ENCODE peak calls at places on chromosomes 2 and 18, in four cellular contexts. A, E, S and P are unnamed samples.

GRCh38 chr2:215461836-215462532 is 26.1 kb upstream of the FN1 start:
- DNase-seq in A (no peak), S (no peak), E (peak), P (no peak)

GRCh38 chr2:235936493-235936892 is 231.7 kb downstream of the GBX2 start:
- DNase-seq in A (no peak), E (no peak), S (no peak), P (no peak)

GRCh38 chr2:26346454-26347053 is at the start of gene ADGRF3:
- DNase-seq in E (peak), S (peak), A (peak), P (peak)

GRCh38 chr2:202377308-202377736 is 1.2 kb downstream of the BMPR2 start:
- DNase-seq in E (no peak), A (no peak), S (peak), P (no peak)

GRCh38 chr2:71226391-71226964 is 425 bp downstream of the PAIP2B start:
- DNase-seq in S (peak), E (no peak), A (no peak), P (peak)

GRCh38 chr2:32772623-32773221 is 144.9 kb downstream of the TTC27 start:
- DNase-seq in E (peak), S (peak), A (peak), P (peak)

GRCh38 chr2:20806286-20806685 is 16.6 kb downstream of the LDAH start:
- DNase-seq in A (no peak), E (no peak), S (no peak), P (no peak)

GRCh38 chr2:151721161-151721560 is 13.1 kb downstream of the NEB start:
- DNase-seq in A (no peak), E (no peak), S (peak), P (no peak)

GRCh38 chr2:215652432-215652831 is 216.6 kb upstream of the FN1 start:
- DNase-seq in S (no peak), A (no peak), E (peak), P (no peak)

GRCh38 chr2:46858697-46859080 is 56.9 kb downstream of the MCFD2 start:
- DNase-seq in A (no peak), E (peak), S (no peak), P (no peak)

GRCh38 chr2:169619946-169620345 is 35.8 kb downstream of the PPIG start:
- DNase-seq in S (no peak), E (peak), A (no peak), P (no peak)

GRCh38 chr2:166373951-166374350 is 1.8 kb downstream of the SCN9A start:
- DNase-seq in E (no peak), S (peak), A (peak), P (no peak)

GRCh38 chr2:47771211-47771610 is 11.7 kb upstream of the MSH6 start:
- DNase-seq in E (peak), S (peak), A (no peak), P (no peak)

GRCh38 chr2:157194097-157194688 is 63.3 kb upstream of the GALNT5 start:
- DNase-seq in S (no peak), A (peak), E (peak), P (peak)

GRCh38 chr2:59947917-59948534 is 605.4 kb downstream of the BCL11A start:
- DNase-seq in E (no peak), A (no peak), S (no peak), P (no peak)

GRCh38 chr2:216701544-216701943 is 6.2 kb upstream of the IGFBP5 start:
- DNase-seq in E (no peak), S (no peak), A (no peak), P (no peak)

GRCh38 chr2:99470957-99471356 is 18.9 kb downstream of the REV1 start:
- DNase-seq in S (no peak), E (no peak), A (no peak), P (no peak)

GRCh38 chr18:47166235-47166634 is 9.9 kb downstream of the IER3IP1 start:
- DNase-seq in E (no peak), A (no peak), S (no peak), P (no peak)

GRCh38 chr2:69601179-69601612 is 42.3 kb downstream of the AAK1 start:
- DNase-seq in S (peak), A (no peak), E (peak), P (no peak)

GRCh38 chr2:73987109-73987947 is 2.6 kb downstream of the TET3 start:
- DNase-seq in S (no peak), E (no peak), A (no peak), P (peak)

GRCh38 chr2:232772540-232772939 is 3.8 kb downstream of the KCNJ13 start:
- DNase-seq in E (no peak), S (no peak), A (peak), P (no peak)

GRCh38 chr2:19900536-19901200 is 1.1 kb downstream of the TTC32 start:
- DNase-seq in E (peak), A (peak), S (no peak), P (peak)

GRCh38 chr2:101113441-101114267 is 37.5 kb downstream of the TBC1D8 start:
- DNase-seq in S (no peak), E (peak), A (no peak), P (no peak)

GRCh38 chr2:239245872-239246701 is 154.7 kb downstream of the HDAC4 start:
- DNase-seq in E (no peak), S (peak), A (no peak), P (no peak)

GRCh38 chr2:73212098-73212447 is 2.0 kb upstream of the SMYD5 start:
- DNase-seq in S (no peak), E (no peak), A (no peak), P (no peak)

GRCh38 chr2:29329899-29330298 is 214.7 kb downstream of the CLIP4 start:
- DNase-seq in E (no peak), A (no peak), S (no peak), P (no peak)

GRCh38 chr2:29335391-29335790 is 220.2 kb downstream of the CLIP4 start:
- DNase-seq in A (no peak), S (no peak), E (no peak), P (no peak)

GRCh38 chr2:29336334-29336733 is 221.1 kb downstream of the CLIP4 start:
- DNase-seq in S (no peak), A (no peak), E (no peak), P (no peak)

GRCh38 chr2:29334723-29335122 is 219.5 kb downstream of the CLIP4 start:
- DNase-seq in S (no peak), A (no peak), E (no peak), P (no peak)

GRCh38 chr2:29332540-29332939 is 217.3 kb downstream of the CLIP4 start:
- DNase-seq in S (no peak), E (no peak), A (no peak), P (no peak)
- TF ChIP-seq CTCF in S (no peak), E (no peak), A (no peak), P (no peak)

GRCh38 chr18:76875390-76876330 is 53.3 kb downstream of the ZNF236 start:
- DNase-seq in A (peak), E (peak), S (peak), P (peak)

GRCh38 chr18:76873311-76873710 is 51.0 kb downstream of the ZNF236 start:
- DNase-seq in A (no peak), S (no peak), E (no peak), P (no peak)

GRCh38 chr18:76878426-76878825 is 56.1 kb downstream of the ZNF236 start:
- DNase-seq in A (no peak), E (no peak), S (no peak), P (no peak)

GRCh38 chr18:76873713-76874112 is 51.4 kb downstream of the ZNF236 start:
- DNase-seq in S (no peak), E (no peak), A (no peak), P (no peak)

GRCh38 chr18:76874643-76875389 is 52.5 kb downstream of the ZNF236 start:
- DNase-seq in E (no peak), S (no peak), A (no peak), P (no peak)
- TF ChIP-seq CTCF in E (no peak), S (no peak), A (peak), P (peak)

GRCh38 chr2:38602732-38603401 is at the start of gene HNRNPLL:
- DNase-seq in E (peak), S (peak), A (peak), P (peak)
- TF ChIP-seq CTCF in E (no peak), S (no peak), A (peak), P (peak)

DNA sequence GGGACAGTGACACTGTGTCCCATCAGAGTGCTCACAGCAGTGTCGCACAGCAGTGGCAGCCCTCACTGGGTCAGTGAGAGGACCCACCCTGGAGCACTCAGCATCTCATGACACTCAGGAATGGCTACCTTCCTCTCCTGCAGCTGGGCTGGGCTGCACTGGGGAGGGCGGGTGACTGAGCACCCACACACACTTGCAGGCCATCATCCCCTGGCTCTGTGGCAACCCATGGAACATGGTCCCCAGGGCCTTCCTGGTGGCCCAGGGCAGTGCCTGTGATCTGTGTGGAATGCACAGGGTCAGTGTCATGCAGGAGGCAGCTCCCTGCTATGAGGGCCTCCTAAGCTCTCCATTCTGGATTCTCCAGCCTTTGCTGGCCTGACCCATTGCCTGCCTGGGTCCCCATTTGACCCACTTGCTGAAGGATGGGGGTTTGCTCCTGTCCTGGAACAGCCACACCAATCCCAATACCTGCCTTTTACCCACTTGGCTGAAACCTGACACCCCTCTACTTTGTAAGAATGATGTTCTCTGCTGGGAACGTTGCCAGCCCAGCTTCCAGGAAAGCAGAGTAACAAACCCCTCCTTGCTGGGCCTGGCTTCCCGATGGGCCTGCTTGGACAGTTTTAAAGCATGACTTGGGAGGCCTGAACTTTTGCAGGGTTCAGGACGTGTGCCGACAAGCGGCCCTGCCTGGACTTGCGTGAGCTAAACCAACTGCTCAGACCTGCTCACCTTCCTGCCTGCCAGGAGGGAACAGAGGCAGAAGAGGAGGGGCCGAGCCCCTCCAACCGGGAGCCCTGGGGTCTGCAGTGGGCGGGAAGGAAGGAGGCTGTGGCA is 13.7 kb downstream of the HS6ST1 start:
- DNase-seq in A (no peak), E (peak), S (peak), P (no peak)
- TF ChIP-seq CTCF in A (no peak), E (no peak), S (no peak), P (no peak)

DNA sequence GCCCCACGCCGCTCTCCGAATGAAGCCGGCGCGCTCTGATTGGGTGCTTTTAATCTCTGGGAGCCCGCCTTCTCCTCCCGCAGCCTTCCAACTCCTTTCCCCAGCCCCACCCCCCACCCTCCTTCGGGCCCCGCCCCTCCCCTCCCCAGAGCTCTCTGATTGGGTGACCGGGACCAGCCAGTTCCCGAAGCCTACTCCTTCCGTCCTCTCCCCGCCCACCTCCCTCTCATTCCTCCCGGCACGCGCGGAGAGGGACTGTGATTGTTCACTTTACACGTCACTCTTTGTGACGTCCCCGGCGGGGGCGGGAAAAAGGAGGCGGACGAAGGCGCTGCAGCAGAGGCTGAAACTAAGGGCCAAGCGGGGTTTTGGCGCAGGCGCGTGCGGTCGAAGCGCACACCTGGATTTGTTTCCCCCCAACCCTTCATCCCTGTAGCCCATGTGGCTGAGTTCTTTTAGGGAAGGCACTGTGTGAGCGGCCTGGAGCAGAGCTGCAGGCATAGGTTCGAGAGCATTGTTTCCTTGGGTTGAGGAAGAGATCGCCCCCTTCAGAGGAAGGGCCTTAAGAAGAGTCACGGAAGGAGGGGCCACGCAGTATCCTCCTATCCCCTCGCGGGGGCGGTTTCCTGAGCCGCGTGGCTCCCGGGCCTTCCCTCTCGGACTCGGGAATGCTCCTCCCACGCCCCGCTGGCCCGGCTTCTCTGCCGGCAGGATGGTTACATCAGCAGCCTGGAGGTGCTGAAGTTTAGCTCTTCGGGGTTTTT is at the start of gene MEX3C:
- DNase-seq in S (peak), E (peak), A (peak), P (peak)
- TF ChIP-seq CTCF in S (peak), E (peak), A (no peak), P (no peak)

GRCh38 chr2:9779572-9780264 is 63.6 kb upstream of the TAF1B start:
- DNase-seq in S (no peak), A (no peak), E (no peak), P (no peak)

GRCh38 chr2:9781252-9781651 is 62.0 kb upstream of the TAF1B start:
- DNase-seq in E (peak), A (no peak), S (no peak), P (no peak)

GRCh38 chr2:9778471-9779402 is 64.5 kb upstream of the TAF1B start:
- DNase-seq in E (no peak), S (no peak), A (no peak), P (no peak)

GRCh38 chr2:9780368-9781130 is 62.7 kb upstream of the TAF1B start:
- DNase-seq in A (no peak), S (no peak), E (peak), P (no peak)

GRCh38 chr2:9782197-9782719 is 61.0 kb upstream of the TAF1B start:
- DNase-seq in E (no peak), A (no peak), S (no peak), P (no peak)
- TF ChIP-seq CTCF in E (no peak), A (no peak), S (no peak), P (no peak)